ENCODE peak calls at places on chromosomes 2 and 18, in six cellular contexts. One of them, this sample, is unnamed. For H3K4me1, the result is how much of the 10 kb centered on the place peaks cover.

GRCh38 chr2:159497857-159498256 is 118.5 kb downstream of the BAZ2B start:
- DNase-seq in sigmoid colon: no peak
- DNase-seq in spleen: no peak
- DNase-seq in stomach: no peak
- DNase-seq in heart left ventricle: no peak
- DNase-seq in IMR-90: no peak
- DNase-seq in this sample: no peak

GRCh38 chr2:12965540-12966269 is 249.0 kb downstream of the TRIB2 start:
- DNase-seq in spleen: no peak
- DNase-seq in sigmoid colon: no peak
- DNase-seq in IMR-90: peak
- DNase-seq in stomach: no peak
- DNase-seq in heart left ventricle: no peak
- DNase-seq in this sample: no peak

GRCh38 chr2:200703132-200703925 is 108.4 kb upstream of the BZW1 start:
- DNase-seq in sigmoid colon: no peak
- DNase-seq in stomach: no peak
- DNase-seq in heart left ventricle: no peak
- DNase-seq in IMR-90: peak
- DNase-seq in spleen: no peak
- DNase-seq in this sample: no peak

GRCh38 chr2:12416600-12416999 is 300.1 kb upstream of the TRIB2 start:
- DNase-seq in stomach: peak
- DNase-seq in heart left ventricle: no peak
- DNase-seq in spleen: peak
- DNase-seq in sigmoid colon: peak
- DNase-seq in IMR-90: peak
- DNase-seq in this sample: no peak

GRCh38 chr2:98730053-98730850 is 680 bp downstream of the MGAT4A start:
- DNase-seq in stomach: peak
- DNase-seq in heart left ventricle: peak
- DNase-seq in spleen: peak
- DNase-seq in IMR-90: no peak
- DNase-seq in sigmoid colon: peak
- DNase-seq in this sample: peak

GRCh38 chr18:70384181-70384790 is 95.4 kb downstream of the SOCS6 start:
- DNase-seq in heart left ventricle: no peak
- DNase-seq in spleen: no peak
- DNase-seq in IMR-90: peak
- DNase-seq in stomach: no peak
- DNase-seq in sigmoid colon: no peak
- DNase-seq in this sample: no peak

GRCh38 chr2:207337234-207338219 is 171.8 kb upstream of the KLF7 start:
- DNase-seq in stomach: no peak
- DNase-seq in heart left ventricle: no peak
- DNase-seq in IMR-90: peak
- DNase-seq in sigmoid colon: no peak
- DNase-seq in spleen: no peak
- DNase-seq in this sample: no peak

GRCh38 chr2:175600024-175600831 is 401.8 kb downstream of the LNPK start:
- DNase-seq in IMR-90: no peak
- DNase-seq in spleen: no peak
- DNase-seq in sigmoid colon: no peak
- DNase-seq in heart left ventricle: no peak
- DNase-seq in stomach: no peak
- DNase-seq in this sample: no peak

GRCh38 chr2:75466708-75467311 is 93.9 kb downstream of the EVA1A start:
- DNase-seq in sigmoid colon: no peak
- DNase-seq in stomach: peak
- DNase-seq in heart left ventricle: no peak
- DNase-seq in spleen: no peak
- DNase-seq in IMR-90: peak
- DNase-seq in this sample: no peak

GRCh38 chr2:165016772-165017411 is 61.6 kb upstream of the SLC38A11 start:
- DNase-seq in sigmoid colon: no peak
- DNase-seq in stomach: no peak
- DNase-seq in IMR-90: peak
- DNase-seq in heart left ventricle: no peak
- DNase-seq in spleen: no peak
- DNase-seq in this sample: no peak

GRCh38 chr2:219253753-219254589 is at the start of gene TUBA4A:
- DNase-seq in IMR-90: peak
- DNase-seq in spleen: peak
- DNase-seq in heart left ventricle: peak
- DNase-seq in sigmoid colon: peak
- DNase-seq in stomach: peak
- DNase-seq in this sample: peak

GRCh38 chr2:228841877-228842276 is 429.2 kb downstream of the PID1 start:
- DNase-seq in stomach: no peak
- DNase-seq in sigmoid colon: no peak
- DNase-seq in IMR-90: no peak
- DNase-seq in spleen: no peak
- DNase-seq in heart left ventricle: no peak
- DNase-seq in this sample: no peak

GRCh38 chr18:21168880-21169279 is 57.3 kb upstream of the ROCK1 start:
- DNase-seq in stomach: no peak
- DNase-seq in sigmoid colon: no peak
- DNase-seq in heart left ventricle: no peak
- DNase-seq in spleen: no peak
- DNase-seq in IMR-90: no peak
- DNase-seq in this sample: no peak

GRCh38 chr2:212193803-212194202 is 344.8 kb downstream of the ERBB4 start:
- DNase-seq in spleen: no peak
- DNase-seq in heart left ventricle: no peak
- DNase-seq in sigmoid colon: no peak
- DNase-seq in stomach: no peak
- DNase-seq in IMR-90: no peak
- DNase-seq in this sample: no peak

GRCh38 chr2:189836644-189837043 is 52.4 kb downstream of the PMS1 start:
- DNase-seq in stomach: no peak
- DNase-seq in spleen: no peak
- DNase-seq in heart left ventricle: no peak
- DNase-seq in IMR-90: peak
- DNase-seq in sigmoid colon: no peak
- DNase-seq in this sample: no peak

GRCh38 chr2:216071452-216071851 is 10.2 kb downstream of the PECR start:
- DNase-seq in spleen: no peak
- DNase-seq in sigmoid colon: no peak
- DNase-seq in stomach: no peak
- DNase-seq in IMR-90: no peak
- DNase-seq in heart left ventricle: no peak
- DNase-seq in this sample: no peak

GRCh38 chr2:204033601-204034495 is 97.3 kb downstream of the ICOS start:
- DNase-seq in stomach: no peak
- DNase-seq in sigmoid colon: no peak
- DNase-seq in heart left ventricle: no peak
- DNase-seq in IMR-90: no peak
- DNase-seq in spleen: no peak
- DNase-seq in this sample: no peak

GRCh38 chr2:179336782-179337534 is 72.3 kb upstream of the SESTD1 start:
- DNase-seq in sigmoid colon: no peak
- DNase-seq in spleen: no peak
- DNase-seq in stomach: no peak
- DNase-seq in IMR-90: peak
- DNase-seq in heart left ventricle: no peak
- DNase-seq in this sample: peak

GRCh38 chr2:177246000-177246399 is 18.5 kb downstream of the NFE2L2 start:
- DNase-seq in IMR-90: no peak
- DNase-seq in spleen: no peak
- DNase-seq in sigmoid colon: no peak
- DNase-seq in stomach: no peak
- DNase-seq in heart left ventricle: no peak
- DNase-seq in this sample: no peak

GRCh38 chr2:45532171-45532570 is 78.9 kb downstream of the SRBD1 start:
- DNase-seq in IMR-90: no peak
- DNase-seq in sigmoid colon: no peak
- DNase-seq in heart left ventricle: no peak
- DNase-seq in stomach: no peak
- DNase-seq in spleen: no peak
- DNase-seq in this sample: no peak

GRCh38 chr2:67503066-67503795 is 106.1 kb downstream of the ETAA1 start:
- DNase-seq in heart left ventricle: no peak
- DNase-seq in spleen: no peak
- DNase-seq in sigmoid colon: no peak
- DNase-seq in IMR-90: peak
- DNase-seq in stomach: no peak
- DNase-seq in this sample: no peak

GRCh38 chr18:3481696-3482210 is 31.8 kb downstream of the TGIF1 start:
- DNase-seq in IMR-90: peak
- DNase-seq in sigmoid colon: no peak
- DNase-seq in stomach: no peak
- DNase-seq in spleen: no peak
- DNase-seq in heart left ventricle: no peak
- DNase-seq in this sample: no peak

GRCh38 chr18:55910328-55910727 is 322.3 kb upstream of the TCF4 start:
- DNase-seq in spleen: no peak
- DNase-seq in heart left ventricle: no peak
- DNase-seq in sigmoid colon: no peak
- DNase-seq in IMR-90: peak
- DNase-seq in stomach: no peak
- DNase-seq in this sample: no peak

GRCh38 chr2:202382684-202383083 is 6.6 kb downstream of the BMPR2 start:
- DNase-seq in IMR-90: no peak
- DNase-seq in heart left ventricle: no peak
- DNase-seq in stomach: no peak
- DNase-seq in sigmoid colon: no peak
- DNase-seq in spleen: no peak
- DNase-seq in this sample: no peak

GRCh38 chr18:51107082-51107481 is 77.1 kb downstream of the SMAD4 start:
- DNase-seq in heart left ventricle: no peak
- DNase-seq in IMR-90: no peak
- DNase-seq in spleen: no peak
- DNase-seq in sigmoid colon: no peak
- DNase-seq in stomach: no peak
- DNase-seq in this sample: no peak

GRCh38 chr2:119385465-119385864 is 18.7 kb downstream of the DBI start:
- DNase-seq in heart left ventricle: no peak
- DNase-seq in stomach: no peak
- DNase-seq in sigmoid colon: no peak
- DNase-seq in IMR-90: no peak
- DNase-seq in spleen: no peak
- DNase-seq in this sample: no peak

GRCh38 chr18:72848534-72849237 is 19.1 kb downstream of the NETO1 start:
- DNase-seq in heart left ventricle: no peak
- DNase-seq in sigmoid colon: no peak
- DNase-seq in spleen: no peak
- DNase-seq in IMR-90: no peak
- DNase-seq in stomach: no peak
- DNase-seq in this sample: no peak

GRCh38 chr2:151808258-151809072 is 19.8 kb downstream of the ARL5A start:
- DNase-seq in sigmoid colon: no peak
- DNase-seq in spleen: no peak
- DNase-seq in IMR-90: peak
- DNase-seq in stomach: no peak
- DNase-seq in heart left ventricle: no peak
- DNase-seq in this sample: no peak

GRCh38 chr2:9462313-9462712 is 12.0 kb upstream of the IAH1 start:
- DNase-seq in stomach: no peak
- DNase-seq in spleen: no peak
- DNase-seq in IMR-90: no peak
- DNase-seq in sigmoid colon: no peak
- DNase-seq in heart left ventricle: no peak
- DNase-seq in this sample: no peak
- TF ChIP-seq CTCF in stomach: no peak
- TF ChIP-seq CTCF in spleen: no peak
- TF ChIP-seq CTCF in IMR-90: no peak
- TF ChIP-seq CTCF in sigmoid colon: no peak
- TF ChIP-seq CTCF in heart left ventricle: no peak
- TF ChIP-seq CTCF in this sample: no peak

GRCh38 chr2:217216316-217216715 is 356.5 kb upstream of the TNP1 start:
- DNase-seq in stomach: no peak
- DNase-seq in IMR-90: no peak
- DNase-seq in sigmoid colon: no peak
- DNase-seq in heart left ventricle: no peak
- DNase-seq in spleen: no peak
- DNase-seq in this sample: no peak
- H3K4me1 ChIP-seq in stomach: under half
- H3K4me1 ChIP-seq in IMR-90: under half
- H3K4me1 ChIP-seq in sigmoid colon: under half
- H3K4me1 ChIP-seq in heart left ventricle: under half
- H3K4me1 ChIP-seq in spleen: under half
- H3K4me1 ChIP-seq in this sample: under half

GRCh38 chr18:63319383-63320040 is at the start of gene BCL2:
- DNase-seq in spleen: no peak
- DNase-seq in heart left ventricle: peak
- DNase-seq in IMR-90: peak
- DNase-seq in stomach: no peak
- DNase-seq in sigmoid colon: peak
- DNase-seq in this sample: peak
- TF ChIP-seq POLR2A in spleen: no peak
- TF ChIP-seq POLR2A in heart left ventricle: no peak
- TF ChIP-seq POLR2A in IMR-90: no peak
- TF ChIP-seq POLR2A in stomach: no peak
- TF ChIP-seq POLR2A in sigmoid colon: peak
- TF ChIP-seq POLR2A in this sample: peak

GRCh38 chr2:237707859-237708398 is 80.5 kb downstream of the LRRFIP1 start:
- DNase-seq in sigmoid colon: peak
- DNase-seq in stomach: no peak
- DNase-seq in heart left ventricle: no peak
- DNase-seq in spleen: no peak
- DNase-seq in IMR-90: no peak
- DNase-seq in this sample: no peak
- TF ChIP-seq CTCF in sigmoid colon: no peak
- TF ChIP-seq CTCF in stomach: no peak
- TF ChIP-seq CTCF in heart left ventricle: no peak
- TF ChIP-seq CTCF in spleen: no peak
- TF ChIP-seq CTCF in IMR-90: no peak
- TF ChIP-seq CTCF in this sample: no peak

GRCh38 chr2:85591563-85591962 is 4.0 kb upstream of the RNF181 start:
- DNase-seq in sigmoid colon: no peak
- DNase-seq in stomach: no peak
- DNase-seq in spleen: no peak
- DNase-seq in IMR-90: no peak
- DNase-seq in heart left ventricle: no peak
- DNase-seq in this sample: no peak
- H3K4me1 ChIP-seq in sigmoid colon: under half
- H3K4me1 ChIP-seq in stomach: half or more
- H3K4me1 ChIP-seq in spleen: half or more
- H3K4me1 ChIP-seq in IMR-90: under half
- H3K4me1 ChIP-seq in heart left ventricle: half or more
- H3K4me1 ChIP-seq in this sample: half or more

This sample was measured in gastrocnemius medialis.